ENCODE peak calls at places on chromosomes 11 and 22, in seven cellular contexts. One of them, this sample, is unnamed. For H3K9me3, the result is how much of the 10 kb centered on the place peaks cover.

GRCh38 chr11:929405-929804 is 3.7 kb downstream of the AP2A2 start:
- DNase-seq in neuronal stem cell: no peak
- DNase-seq in colonic mucosa: no peak
- DNase-seq in mesenchymal stem cell: no peak
- DNase-seq in HepG2: no peak
- DNase-seq in IMR-90: no peak
- DNase-seq in neural progenitor cell: no peak
- DNase-seq in this sample: no peak

GRCh38 chr11:103210543-103210942 is 101.3 kb downstream of the DYNC2H1 start:
- DNase-seq in neuronal stem cell: no peak
- DNase-seq in colonic mucosa: no peak
- DNase-seq in mesenchymal stem cell: no peak
- DNase-seq in HepG2: no peak
- DNase-seq in IMR-90: peak
- DNase-seq in neural progenitor cell: no peak
- DNase-seq in this sample: no peak

GRCh38 chr11:126311464-126312291 is 7.8 kb downstream of the DCPS start:
- DNase-seq in neuronal stem cell: no peak
- DNase-seq in colonic mucosa: no peak
- DNase-seq in mesenchymal stem cell: no peak
- DNase-seq in HepG2: no peak
- DNase-seq in IMR-90: no peak
- DNase-seq in neural progenitor cell: no peak
- DNase-seq in this sample: no peak

GRCh38 chr11:33891714-33892327 is at the start of gene LMO2:
- DNase-seq in neuronal stem cell: no peak
- DNase-seq in colonic mucosa: no peak
- DNase-seq in mesenchymal stem cell: no peak
- DNase-seq in HepG2: no peak
- DNase-seq in IMR-90: no peak
- DNase-seq in neural progenitor cell: no peak
- DNase-seq in this sample: no peak

GRCh38 chr11:115481528-115481927 is 22.7 kb downstream of the CADM1 start:
- DNase-seq in neuronal stem cell: no peak
- DNase-seq in colonic mucosa: no peak
- DNase-seq in mesenchymal stem cell: no peak
- DNase-seq in HepG2: no peak
- DNase-seq in IMR-90: no peak
- DNase-seq in neural progenitor cell: no peak
- DNase-seq in this sample: no peak

GRCh38 chr11:47714554-47715081 is 551 bp downstream of the AGBL2 start:
- DNase-seq in neuronal stem cell: peak
- DNase-seq in colonic mucosa: peak
- DNase-seq in mesenchymal stem cell: peak
- DNase-seq in HepG2: no peak
- DNase-seq in IMR-90: no peak
- DNase-seq in neural progenitor cell: peak
- DNase-seq in this sample: no peak

GRCh38 chr11:75323609-75324008 is 27.9 kb downstream of the ARRB1 start:
- DNase-seq in neuronal stem cell: no peak
- DNase-seq in colonic mucosa: peak
- DNase-seq in mesenchymal stem cell: no peak
- DNase-seq in HepG2: peak
- DNase-seq in IMR-90: no peak
- DNase-seq in neural progenitor cell: no peak
- DNase-seq in this sample: no peak

GRCh38 chr11:117606807-117607206 is 190.2 kb downstream of the DSCAML1 start:
- DNase-seq in neuronal stem cell: no peak
- DNase-seq in colonic mucosa: no peak
- DNase-seq in mesenchymal stem cell: no peak
- DNase-seq in HepG2: no peak
- DNase-seq in IMR-90: no peak
- DNase-seq in neural progenitor cell: no peak
- DNase-seq in this sample: no peak

GRCh38 chr22:43225609-43226008 is 38.7 kb upstream of the TTLL12 start:
- DNase-seq in neuronal stem cell: no peak
- DNase-seq in colonic mucosa: no peak
- DNase-seq in mesenchymal stem cell: peak
- DNase-seq in HepG2: no peak
- DNase-seq in IMR-90: no peak
- DNase-seq in neural progenitor cell: no peak
- DNase-seq in this sample: no peak

GRCh38 chr11:123261345-123262106 is 66.5 kb upstream of the CLMP start:
- DNase-seq in neuronal stem cell: peak
- DNase-seq in colonic mucosa: peak
- DNase-seq in mesenchymal stem cell: peak
- DNase-seq in HepG2: peak
- DNase-seq in IMR-90: peak
- DNase-seq in neural progenitor cell: peak
- DNase-seq in this sample: peak

GRCh38 chr11:94968334-94968958 is 4.9 kb downstream of the CWC15 start:
- DNase-seq in neuronal stem cell: no peak
- DNase-seq in colonic mucosa: no peak
- DNase-seq in mesenchymal stem cell: peak
- DNase-seq in HepG2: peak
- DNase-seq in IMR-90: peak
- DNase-seq in neural progenitor cell: no peak
- DNase-seq in this sample: no peak

GRCh38 chr11:58030653-58031052 is at the start of gene OR6Q1:
- DNase-seq in neuronal stem cell: no peak
- DNase-seq in colonic mucosa: no peak
- DNase-seq in mesenchymal stem cell: no peak
- DNase-seq in HepG2: no peak
- DNase-seq in IMR-90: no peak
- DNase-seq in neural progenitor cell: no peak
- DNase-seq in this sample: no peak

GRCh38 chr22:45720875-45721378 is 49.3 kb downstream of the ATXN10 start:
- DNase-seq in neuronal stem cell: no peak
- DNase-seq in colonic mucosa: no peak
- DNase-seq in mesenchymal stem cell: no peak
- DNase-seq in HepG2: no peak
- DNase-seq in IMR-90: no peak
- DNase-seq in neural progenitor cell: no peak
- DNase-seq in this sample: no peak

GRCh38 chr11:90229791-90230190 is 6.9 kb upstream of the CHORDC1 start:
- DNase-seq in neuronal stem cell: no peak
- DNase-seq in colonic mucosa: no peak
- DNase-seq in mesenchymal stem cell: peak
- DNase-seq in HepG2: no peak
- DNase-seq in IMR-90: peak
- DNase-seq in neural progenitor cell: no peak
- DNase-seq in this sample: no peak

GRCh38 chr11:1516273-1517067 is 29.9 kb upstream of the MOB2 start:
- DNase-seq in neuronal stem cell: no peak
- DNase-seq in colonic mucosa: no peak
- DNase-seq in mesenchymal stem cell: peak
- DNase-seq in HepG2: no peak
- DNase-seq in IMR-90: peak
- DNase-seq in neural progenitor cell: no peak
- DNase-seq in this sample: peak

GRCh38 chr11:66126808-66127555 is 56.9 kb downstream of the PACS1 start:
- DNase-seq in neuronal stem cell: no peak
- DNase-seq in colonic mucosa: peak
- DNase-seq in mesenchymal stem cell: peak
- DNase-seq in HepG2: no peak
- DNase-seq in IMR-90: peak
- DNase-seq in neural progenitor cell: no peak
- DNase-seq in this sample: peak

GRCh38 chr11:127875076-127875475 is 712.3 kb downstream of the ETS1 start:
- DNase-seq in neuronal stem cell: no peak
- DNase-seq in colonic mucosa: no peak
- DNase-seq in mesenchymal stem cell: no peak
- DNase-seq in HepG2: no peak
- DNase-seq in IMR-90: no peak
- DNase-seq in neural progenitor cell: no peak
- DNase-seq in this sample: no peak
- H3K9ac ChIP-seq in neuronal stem cell: no peak
- H3K9ac ChIP-seq in colonic mucosa: no peak
- H3K9ac ChIP-seq in mesenchymal stem cell: no peak
- H3K9ac ChIP-seq in HepG2: no peak
- H3K9ac ChIP-seq in IMR-90: no peak
- H3K9ac ChIP-seq in neural progenitor cell: no peak
- H3K9ac ChIP-seq in this sample: no peak

DNA sequence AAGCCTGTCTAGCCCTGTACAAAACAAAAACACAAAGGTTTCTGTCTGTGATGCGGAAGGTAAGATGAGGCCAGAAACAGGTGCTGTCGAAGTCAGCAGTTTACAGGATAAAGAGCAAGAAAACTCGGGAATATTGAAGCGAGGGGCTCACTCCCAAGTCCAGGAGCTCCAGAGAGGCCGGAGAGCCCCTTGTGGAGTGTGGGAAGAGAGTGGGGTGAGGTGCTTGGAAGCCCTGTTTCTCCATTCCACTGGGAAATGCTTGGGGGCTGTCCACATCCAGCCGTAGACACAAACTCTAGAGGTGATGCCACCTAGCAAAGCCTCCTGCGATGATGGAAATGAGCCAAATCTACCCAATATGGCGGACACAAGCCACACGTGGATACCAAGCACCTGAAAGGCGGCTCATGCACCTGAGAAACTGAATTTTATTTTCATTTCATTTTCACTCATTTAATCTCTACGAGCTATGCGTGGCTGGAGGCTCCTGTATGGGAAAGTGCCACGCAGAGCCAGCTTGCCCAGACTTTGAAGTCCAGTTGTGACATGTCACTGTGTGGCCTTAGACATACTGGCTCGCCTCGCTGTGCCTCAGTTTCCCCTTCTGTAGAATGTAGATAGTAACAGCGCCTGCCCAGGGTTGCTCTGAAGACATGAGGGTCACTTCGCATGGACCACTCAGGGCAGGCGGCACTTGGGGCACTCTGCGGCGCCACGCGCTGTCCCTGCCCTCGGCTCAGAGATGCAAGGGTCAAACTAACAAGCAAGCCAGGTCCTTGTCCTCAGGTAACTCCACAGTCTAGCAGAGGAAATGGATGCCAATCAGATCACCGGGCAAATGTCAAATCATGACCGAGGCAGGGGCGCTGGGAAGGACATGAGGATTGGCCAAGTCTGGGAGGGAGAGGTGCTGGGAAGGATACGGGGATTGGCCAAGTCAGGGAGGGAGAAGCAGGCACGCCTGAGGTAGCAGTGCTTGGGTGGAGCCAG is 684.7 kb downstream of the TBC1D22A start:
- DNase-seq in neuronal stem cell: no peak
- DNase-seq in colonic mucosa: peak
- DNase-seq in mesenchymal stem cell: no peak
- DNase-seq in HepG2: no peak
- DNase-seq in IMR-90: no peak
- DNase-seq in neural progenitor cell: no peak
- DNase-seq in this sample: peak
- H3K9me3 ChIP-seq in neuronal stem cell: under half
- H3K9me3 ChIP-seq in colonic mucosa: under half
- H3K9me3 ChIP-seq in mesenchymal stem cell: under half
- H3K9me3 ChIP-seq in HepG2: under half
- H3K9me3 ChIP-seq in IMR-90: half or more
- H3K9me3 ChIP-seq in neural progenitor cell: under half
- H3K9me3 ChIP-seq in this sample: under half

GRCh38 chr11:96097844-96098421 is 174.0 kb upstream of the MTMR2 start:
- DNase-seq in neuronal stem cell: no peak
- DNase-seq in colonic mucosa: peak
- DNase-seq in mesenchymal stem cell: peak
- DNase-seq in HepG2: peak
- DNase-seq in IMR-90: peak
- DNase-seq in neural progenitor cell: no peak
- DNase-seq in this sample: no peak

GRCh38 chr11:96095884-96096301 is 172.0 kb upstream of the MTMR2 start:
- DNase-seq in neuronal stem cell: no peak
- DNase-seq in colonic mucosa: peak
- DNase-seq in mesenchymal stem cell: no peak
- DNase-seq in HepG2: no peak
- DNase-seq in IMR-90: no peak
- DNase-seq in neural progenitor cell: no peak
- DNase-seq in this sample: no peak

GRCh38 chr11:96094156-96094555 is 170.2 kb upstream of the MTMR2 start:
- DNase-seq in neuronal stem cell: no peak
- DNase-seq in colonic mucosa: no peak
- DNase-seq in mesenchymal stem cell: no peak
- DNase-seq in HepG2: no peak
- DNase-seq in IMR-90: no peak
- DNase-seq in neural progenitor cell: no peak
- DNase-seq in this sample: no peak

GRCh38 chr11:96098511-96099241 is 174.8 kb upstream of the MTMR2 start:
- DNase-seq in neuronal stem cell: no peak
- DNase-seq in colonic mucosa: peak
- DNase-seq in mesenchymal stem cell: peak
- DNase-seq in HepG2: peak
- DNase-seq in IMR-90: peak
- DNase-seq in neural progenitor cell: no peak
- DNase-seq in this sample: no peak

DNA sequence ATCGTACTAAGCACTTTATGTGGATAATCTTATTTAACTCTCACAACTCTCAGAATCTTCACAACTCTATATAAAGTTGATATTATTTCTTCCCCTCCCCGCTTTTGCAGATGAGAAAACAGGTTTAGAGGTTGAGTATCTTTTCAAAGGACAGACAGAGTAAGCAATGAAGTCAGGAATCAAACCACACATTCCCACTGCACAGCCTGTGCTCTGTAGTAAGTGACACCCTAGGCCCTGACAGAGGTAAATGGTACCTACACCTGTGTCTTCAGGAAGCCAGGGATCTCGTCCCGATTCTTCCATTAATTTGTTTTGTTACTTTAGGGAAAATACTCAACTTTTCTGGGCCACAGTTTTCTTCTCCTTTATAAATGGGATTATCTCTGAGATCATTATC is 172.5 kb upstream of the MTMR2 start:
- DNase-seq in neuronal stem cell: no peak
- DNase-seq in colonic mucosa: no peak
- DNase-seq in mesenchymal stem cell: no peak
- DNase-seq in HepG2: no peak
- DNase-seq in IMR-90: no peak
- DNase-seq in neural progenitor cell: no peak
- DNase-seq in this sample: no peak
- H3K27ac ChIP-seq in neuronal stem cell: no peak
- H3K27ac ChIP-seq in colonic mucosa: peak
- H3K27ac ChIP-seq in mesenchymal stem cell: no peak
- H3K27ac ChIP-seq in HepG2: peak
- H3K27ac ChIP-seq in IMR-90: no peak
- H3K27ac ChIP-seq in neural progenitor cell: no peak
- H3K27ac ChIP-seq in this sample: peak

DNA sequence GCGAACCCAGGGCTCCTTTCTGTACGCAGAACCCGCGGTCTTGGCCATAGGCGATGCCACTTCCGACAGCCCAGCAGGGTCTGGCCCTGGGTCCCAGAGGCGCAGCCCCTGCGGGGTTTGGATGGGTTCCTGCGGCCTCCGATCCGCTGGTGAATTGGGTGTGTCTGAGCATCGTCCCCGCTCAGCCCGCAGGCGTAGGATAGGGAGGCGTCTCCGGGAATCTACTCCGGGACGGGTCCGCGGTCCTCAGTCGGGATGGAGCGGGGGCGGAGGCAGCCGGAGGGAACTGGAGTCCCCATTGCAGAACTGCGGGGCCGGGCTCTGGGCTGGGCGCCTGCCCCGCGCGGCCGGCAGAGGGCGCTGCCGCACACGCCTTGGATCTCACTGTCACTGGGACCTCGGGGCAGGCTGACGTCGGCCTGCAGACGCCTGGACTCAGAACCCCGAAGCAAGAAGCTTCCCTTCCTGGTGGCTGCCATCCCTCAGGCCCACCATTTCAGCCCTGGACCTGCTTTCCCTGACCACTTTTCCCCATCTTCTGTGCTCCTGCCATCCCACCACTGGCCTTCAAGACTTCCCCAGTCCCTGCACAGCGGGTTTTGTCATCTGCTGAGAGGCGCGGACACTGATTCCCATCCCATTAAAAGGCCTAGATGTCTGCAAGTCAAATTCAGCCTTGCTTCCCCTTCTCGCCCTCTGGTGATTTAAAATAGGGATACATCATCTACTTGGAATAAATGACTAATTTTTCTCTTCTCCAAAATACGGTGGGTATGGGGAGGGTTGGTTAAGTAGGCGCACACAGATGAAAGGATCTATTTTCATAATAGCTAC is 38.3 kb upstream of the CREB3L1 start:
- DNase-seq in neuronal stem cell: peak
- DNase-seq in colonic mucosa: peak
- DNase-seq in mesenchymal stem cell: peak
- DNase-seq in HepG2: peak
- DNase-seq in IMR-90: peak
- DNase-seq in neural progenitor cell: peak
- DNase-seq in this sample: peak
- H3K9ac ChIP-seq in neuronal stem cell: no peak
- H3K9ac ChIP-seq in colonic mucosa: no peak
- H3K9ac ChIP-seq in mesenchymal stem cell: peak
- H3K9ac ChIP-seq in HepG2: peak
- H3K9ac ChIP-seq in IMR-90: peak
- H3K9ac ChIP-seq in neural progenitor cell: no peak
- H3K9ac ChIP-seq in this sample: no peak